ENCODE peak calls at places on chromosomes 7 and 10, in four cellular contexts. One of them, this sample, is unnamed.

GRCh38 chr7:35819954-35820703 is 19.3 kb downstream of the SEPTIN7 start:
- DNase-seq in K562: no peak
- DNase-seq in GM12878: no peak
- DNase-seq in HepG2: no peak
- DNase-seq in this sample: no peak

GRCh38 chr10:61984803-61985418 is 83.4 kb downstream of the ARID5B start:
- DNase-seq in HepG2: no peak
- DNase-seq in K562: no peak
- DNase-seq in GM12878: no peak
- DNase-seq in this sample: no peak

GRCh38 chr7:79454325-79454960 is 976 bp upstream of the MAGI2 start:
- DNase-seq in GM12878: no peak
- DNase-seq in K562: no peak
- DNase-seq in HepG2: no peak
- DNase-seq in this sample: peak; percentile 48

GRCh38 chr10:6746782-6747181 is 166.7 kb upstream of the PRKCQ start:
- DNase-seq in GM12878: no peak
- DNase-seq in HepG2: no peak
- DNase-seq in K562: no peak
- DNase-seq in this sample: no peak

GRCh38 chr10:46283217-46283944 is 3.4 kb upstream of the ANTXRL start:
- DNase-seq in K562: no peak
- DNase-seq in HepG2: no peak
- DNase-seq in GM12878: no peak
- DNase-seq in this sample: no peak

GRCh38 chr10:28250358-28250757 is 52.5 kb downstream of the MPP7 start:
- DNase-seq in K562: no peak
- DNase-seq in GM12878: no peak
- DNase-seq in HepG2: no peak
- DNase-seq in this sample: no peak

GRCh38 chr7:64555046-64555445 is 7.8 kb downstream of the ZNF680 start:
- DNase-seq in GM12878: no peak
- DNase-seq in K562: no peak
- DNase-seq in HepG2: no peak
- DNase-seq in this sample: no peak

GRCh38 chr7:81983421-81983820 is 213.6 kb upstream of the HGF start:
- DNase-seq in K562: no peak
- DNase-seq in GM12878: no peak
- DNase-seq in HepG2: no peak
- DNase-seq in this sample: no peak

GRCh38 chr7:610531-611280 is 91.1 kb upstream of the PDGFA start:
- DNase-seq in GM12878: no peak
- DNase-seq in HepG2: no peak
- DNase-seq in K562: peak; percentile 87
- DNase-seq in this sample: no peak

GRCh38 chr7:90817846-90818245 is 221.7 kb downstream of the CDK14 start:
- DNase-seq in K562: no peak
- DNase-seq in HepG2: no peak
- DNase-seq in GM12878: no peak
- DNase-seq in this sample: no peak

GRCh38 chr7:120695848-120696247 is 162.1 kb downstream of the TSPAN12 start:
- DNase-seq in HepG2: no peak
- DNase-seq in K562: no peak
- DNase-seq in GM12878: no peak
- DNase-seq in this sample: no peak

GRCh38 chr10:86443069-86443468 is 76.5 kb upstream of the GRID1 start:
- DNase-seq in HepG2: peak; percentile 63
- DNase-seq in GM12878: no peak
- DNase-seq in K562: no peak
- DNase-seq in this sample: no peak

GRCh38 chr7:134548877-134549276 is at the start of gene AKR1B15:
- DNase-seq in GM12878: peak; percentile 62
- DNase-seq in HepG2: no peak
- DNase-seq in K562: no peak
- DNase-seq in this sample: no peak

GRCh38 chr7:15557186-15557585 is 4.6 kb downstream of the AGMO start:
- DNase-seq in HepG2: no peak
- DNase-seq in GM12878: no peak
- DNase-seq in K562: no peak
- DNase-seq in this sample: no peak

GRCh38 chr10:8950978-8951377 is 896.5 kb downstream of the GATA3 start:
- DNase-seq in K562: no peak
- DNase-seq in GM12878: no peak
- DNase-seq in HepG2: no peak
- DNase-seq in this sample: no peak

GRCh38 chr7:15178065-15178464 is 275.5 kb upstream of the DGKB start:
- DNase-seq in HepG2: no peak
- DNase-seq in GM12878: no peak
- DNase-seq in K562: no peak
- DNase-seq in this sample: no peak

GRCh38 chr7:104914427-104914826 is 99.6 kb upstream of the KMT2E start:
- DNase-seq in HepG2: no peak
- DNase-seq in K562: no peak
- DNase-seq in GM12878: no peak
- DNase-seq in this sample: no peak

DNA sequence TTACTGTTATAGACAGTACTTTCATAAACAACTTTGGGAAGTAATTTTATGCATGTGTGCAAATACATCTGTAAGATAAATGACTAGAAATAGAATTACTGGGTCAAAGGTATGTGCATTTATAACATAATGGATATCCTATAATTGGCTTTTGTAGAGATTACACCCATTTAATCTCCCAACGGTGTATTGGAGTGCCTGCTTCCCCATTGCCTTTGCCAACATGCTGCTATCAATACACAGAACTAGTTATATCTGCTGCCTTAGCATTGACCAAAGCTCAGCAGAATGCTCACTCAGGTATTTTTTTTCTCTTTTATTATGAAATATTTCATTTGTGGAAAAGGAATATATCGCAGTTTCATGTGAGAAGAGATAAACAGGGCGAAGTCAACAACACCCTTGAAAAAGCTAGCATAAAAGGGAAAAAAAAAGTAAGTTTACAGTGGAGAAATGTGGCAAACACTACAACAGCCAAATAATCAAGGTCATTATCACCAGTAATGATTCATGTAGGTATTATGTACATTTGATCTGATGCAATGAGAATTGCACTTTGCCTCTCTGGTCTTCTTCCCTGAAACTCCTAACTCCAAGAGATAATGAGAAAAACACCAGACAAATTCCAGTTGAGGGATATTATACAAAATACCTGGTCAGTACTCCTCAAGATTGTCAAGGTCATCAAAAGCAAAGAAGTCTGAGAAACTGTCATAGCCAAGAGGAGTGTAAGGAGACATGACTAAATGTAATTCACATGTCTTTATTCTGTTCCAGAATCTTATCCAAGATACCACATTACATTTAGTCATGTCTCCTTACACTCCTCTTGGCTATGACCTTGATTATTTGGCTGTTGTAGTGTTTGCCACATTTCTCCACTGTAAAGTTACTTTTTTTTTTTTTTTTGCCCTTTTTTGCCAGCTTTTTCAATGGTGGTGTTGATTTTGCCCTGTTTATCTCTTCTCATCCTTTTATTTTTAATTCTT is 36.8 kb downstream of the MARCHF5 start:
- DNase-seq in HepG2: peak; percentile 52
- DNase-seq in GM12878: no peak
- DNase-seq in K562: no peak
- DNase-seq in this sample: no peak
- TF ChIP-seq CBFB in HepG2: no peak
- TF ChIP-seq CBFB in GM12878: no peak
- TF ChIP-seq CBFB in K562: no peak
- TF ChIP-seq CBFB in this sample: no peak

DNA sequence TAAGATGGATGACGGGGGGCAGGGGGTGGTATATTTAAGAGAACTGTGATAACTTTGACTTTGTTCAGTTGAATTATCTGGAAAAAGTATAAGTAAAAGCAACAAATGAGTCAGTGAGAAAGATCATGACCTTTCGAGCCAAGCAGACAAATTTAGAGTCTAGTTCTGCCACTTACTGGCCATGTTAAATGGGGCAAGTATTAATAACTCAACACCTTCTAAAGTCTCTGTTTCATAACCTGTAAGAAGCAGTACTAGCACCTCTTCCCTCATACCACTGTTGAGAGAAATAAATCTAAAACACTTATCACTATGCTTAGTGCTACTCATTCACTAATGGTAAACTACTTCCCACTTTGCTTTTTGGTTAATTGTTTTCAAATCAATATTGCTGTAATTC is 604.4 kb upstream of the LRRN3 start:
- DNase-seq in K562: no peak
- DNase-seq in HepG2: no peak
- DNase-seq in GM12878: no peak
- DNase-seq in this sample: no peak
- TF ChIP-seq CBFB in K562: no peak
- TF ChIP-seq CBFB in HepG2: no peak
- TF ChIP-seq CBFB in GM12878: no peak
- TF ChIP-seq CBFB in this sample: no peak

GRCh38 chr10:123755061-123755460 is 88.9 kb downstream of the GPR26 start:
- DNase-seq in GM12878: no peak
- DNase-seq in HepG2: no peak
- DNase-seq in K562: no peak
- DNase-seq in this sample: no peak
- TF ChIP-seq CBFB in GM12878: no peak
- TF ChIP-seq CBFB in HepG2: no peak
- TF ChIP-seq CBFB in K562: no peak
- TF ChIP-seq CBFB in this sample: no peak

DNA sequence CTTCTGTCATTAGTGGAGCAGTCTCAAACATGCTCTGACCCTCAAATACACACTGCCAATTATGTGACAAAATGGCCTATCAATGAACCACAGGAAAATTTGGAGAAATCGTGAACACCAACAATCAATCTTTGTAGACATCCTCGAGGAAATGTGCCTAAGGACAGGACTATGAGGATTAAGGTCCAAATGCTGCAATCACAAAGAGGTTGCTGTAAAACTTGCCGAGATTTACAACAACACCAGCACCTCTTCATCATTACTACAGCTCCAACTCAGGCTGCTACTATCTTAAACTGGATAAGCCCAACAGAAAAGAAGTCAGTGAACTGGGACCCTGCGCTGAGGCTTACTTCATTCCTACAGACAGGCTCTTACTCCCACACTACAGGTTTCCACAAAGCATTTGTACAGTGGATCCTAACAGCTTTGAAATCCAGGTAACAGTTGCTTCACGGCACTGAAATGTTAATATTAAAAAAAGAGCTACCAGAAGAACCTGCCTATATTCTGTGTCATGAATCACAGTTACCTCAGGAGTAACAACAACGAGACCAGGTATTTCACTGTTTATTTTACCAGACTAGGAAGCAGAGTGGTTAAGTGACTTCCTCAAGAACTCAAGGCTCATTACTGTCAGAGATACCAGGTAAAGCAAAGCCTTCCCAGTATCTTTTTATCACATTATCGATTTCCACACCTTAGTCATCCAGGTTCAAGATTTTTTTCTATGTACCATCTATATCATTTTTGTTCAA is 23.9 kb downstream of the CACUL1 start:
- DNase-seq in HepG2: no peak
- DNase-seq in GM12878: no peak
- DNase-seq in K562: no peak
- DNase-seq in this sample: no peak
- TF ChIP-seq CBFB in HepG2: no peak
- TF ChIP-seq CBFB in GM12878: no peak
- TF ChIP-seq CBFB in K562: no peak
- TF ChIP-seq CBFB in this sample: no peak

DNA sequence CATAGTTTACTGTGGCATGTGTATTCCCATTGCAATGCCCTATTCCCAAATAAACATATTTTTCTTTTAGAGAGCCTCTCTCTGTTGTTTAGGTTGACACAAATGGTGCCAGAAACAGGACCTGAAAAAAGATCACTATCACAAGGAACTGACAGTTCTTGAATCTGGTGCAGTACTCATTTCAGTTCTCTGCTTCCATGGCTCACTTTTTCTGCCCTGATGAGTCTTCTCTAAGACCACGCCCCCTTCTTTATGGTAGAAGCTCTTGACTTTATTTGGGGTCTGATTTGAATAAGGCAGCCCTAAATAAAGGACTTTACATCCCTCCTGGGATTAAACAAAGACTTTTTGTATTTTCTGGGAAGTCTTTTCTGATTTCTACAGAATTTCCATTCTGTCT is 3.5 kb upstream of the CCDC126 start:
- DNase-seq in HepG2: no peak
- DNase-seq in K562: no peak
- DNase-seq in GM12878: no peak
- DNase-seq in this sample: no peak
- TF ChIP-seq CBFB in HepG2: no peak
- TF ChIP-seq CBFB in K562: no peak
- TF ChIP-seq CBFB in GM12878: no peak
- TF ChIP-seq CBFB in this sample: no peak

GRCh38 chr10:101867931-101868330 is 24.3 kb upstream of the KCNIP2 start:
- DNase-seq in K562: no peak
- DNase-seq in HepG2: no peak
- DNase-seq in GM12878: no peak
- DNase-seq in this sample: no peak
- TF ChIP-seq CBFB in K562: no peak
- TF ChIP-seq CBFB in HepG2: no peak
- TF ChIP-seq CBFB in GM12878: no peak
- TF ChIP-seq CBFB in this sample: no peak

GRCh38 chr10:35236739-35237138 is 99.6 kb upstream of the CCNY start:
- DNase-seq in HepG2: peak; percentile 25
- DNase-seq in K562: no peak
- DNase-seq in GM12878: no peak
- DNase-seq in this sample: peak; percentile 22
- TF ChIP-seq CBFB in HepG2: no peak
- TF ChIP-seq CBFB in K562: no peak
- TF ChIP-seq CBFB in GM12878: no peak
- TF ChIP-seq CBFB in this sample: no peak

GRCh38 chr7:41699532-41699931 is 3.4 kb downstream of the INHBA start:
- DNase-seq in GM12878: no peak
- DNase-seq in HepG2: no peak
- DNase-seq in K562: no peak
- DNase-seq in this sample: peak; percentile 33
- TF ChIP-seq CBFB in GM12878: no peak
- TF ChIP-seq CBFB in HepG2: no peak
- TF ChIP-seq CBFB in K562: no peak
- TF ChIP-seq CBFB in this sample: no peak

This sample was measured in WTC11.